ENCODE peak calls at places on chromosomes 16 and 17, in five cellular contexts. H, P, J, C and T are unnamed samples.

GRCh38 chr16:51657844-51658243 is 506.8 kb upstream of the SALL1 start:
- DNase-seq in H (peak), P (no peak), J (no peak), C (no peak), T (no peak)

GRCh38 chr16:76338472-76338871 is 61.3 kb downstream of the CNTNAP4 start:
- DNase-seq in H (no peak), P (no peak), J (no peak), C (no peak), T (no peak)

GRCh38 chr17:57697891-57698708 is 47.0 kb downstream of the CCDC182 start:
- DNase-seq in H (no peak), P (no peak), J (no peak), C (no peak), T (no peak)

GRCh38 chr16:68146583-68146982 is 61.4 kb downstream of the NFATC3 start:
- DNase-seq in H (no peak), P (no peak), J (peak), C (peak), T (no peak)

GRCh38 chr16:24999856-25000447 is 15.2 kb downstream of the ARHGAP17 start:
- DNase-seq in H (peak), P (no peak), J (no peak), C (no peak), T (no peak)

GRCh38 chr16:892006-892405 is 78.8 kb downstream of the LMF1 start:
- DNase-seq in H (no peak), P (no peak), J (no peak), C (no peak), T (no peak)

GRCh38 chr16:78415669-78416068 is 316.2 kb downstream of the WWOX start:
- DNase-seq in H (no peak), P (no peak), J (no peak), C (no peak), T (no peak)

GRCh38 chr16:88938119-88938932 is 38.7 kb downstream of the CBFA2T3 start:
- DNase-seq in H (no peak), P (no peak), J (no peak), C (no peak), T (no peak)

GRCh38 chr17:50155115-50155819 is 4.8 kb upstream of the PPP1R9B start:
- DNase-seq in H (no peak), P (no peak), J (no peak), C (no peak), T (no peak)

GRCh38 chr17:41416478-41416877 is 7.9 kb downstream of the KRT37 start:
- DNase-seq in H (no peak), P (no peak), J (no peak), C (no peak), T (no peak)

GRCh38 chr16:69589434-69590269 is 23.9 kb downstream of the NFAT5 start:
- DNase-seq in H (no peak), P (no peak), J (no peak), C (no peak), T (no peak)

GRCh38 chr17:73969956-73970355 is 233.5 kb upstream of the RPL38 start:
- DNase-seq in H (no peak), P (no peak), J (no peak), C (no peak), T (peak)

GRCh38 chr17:55883112-55883511 is 132.3 kb downstream of the PCTP start:
- DNase-seq in H (no peak), P (no peak), J (no peak), C (peak), T (no peak)

GRCh38 chr16:71726491-71727319 is 2.2 kb upstream of the PHLPP2 start:
- DNase-seq in H (no peak), P (no peak), J (no peak), C (no peak), T (no peak)

GRCh38 chr16:13552062-13552959 is 367.6 kb upstream of the ERCC4 start:
- DNase-seq in H (no peak), P (no peak), J (no peak), C (no peak), T (no peak)

GRCh38 chr16:79195948-79196347 is 404.6 kb downstream of the MAF start:
- DNase-seq in H (no peak), P (no peak), J (no peak), C (no peak), T (no peak)

GRCh38 chr17:1473170-1473569 is 17.1 kb upstream of the CRK start:
- DNase-seq in H (no peak), P (no peak), J (no peak), C (no peak), T (no peak)

GRCh38 chr17:43431741-43432523 is 33.1 kb downstream of the ARL4D start:
- DNase-seq in H (no peak), P (peak), J (no peak), C (no peak), T (peak)

GRCh38 chr17:37483311-37484039 is 6.2 kb upstream of the DUSP14 start:
- DNase-seq in H (no peak), P (peak), J (peak), C (no peak), T (peak)

GRCh38 chr16:57688987-57689771 is 5.4 kb upstream of the DRC7 start:
- DNase-seq in H (peak), P (no peak), J (no peak), C (no peak), T (peak)

DNA sequence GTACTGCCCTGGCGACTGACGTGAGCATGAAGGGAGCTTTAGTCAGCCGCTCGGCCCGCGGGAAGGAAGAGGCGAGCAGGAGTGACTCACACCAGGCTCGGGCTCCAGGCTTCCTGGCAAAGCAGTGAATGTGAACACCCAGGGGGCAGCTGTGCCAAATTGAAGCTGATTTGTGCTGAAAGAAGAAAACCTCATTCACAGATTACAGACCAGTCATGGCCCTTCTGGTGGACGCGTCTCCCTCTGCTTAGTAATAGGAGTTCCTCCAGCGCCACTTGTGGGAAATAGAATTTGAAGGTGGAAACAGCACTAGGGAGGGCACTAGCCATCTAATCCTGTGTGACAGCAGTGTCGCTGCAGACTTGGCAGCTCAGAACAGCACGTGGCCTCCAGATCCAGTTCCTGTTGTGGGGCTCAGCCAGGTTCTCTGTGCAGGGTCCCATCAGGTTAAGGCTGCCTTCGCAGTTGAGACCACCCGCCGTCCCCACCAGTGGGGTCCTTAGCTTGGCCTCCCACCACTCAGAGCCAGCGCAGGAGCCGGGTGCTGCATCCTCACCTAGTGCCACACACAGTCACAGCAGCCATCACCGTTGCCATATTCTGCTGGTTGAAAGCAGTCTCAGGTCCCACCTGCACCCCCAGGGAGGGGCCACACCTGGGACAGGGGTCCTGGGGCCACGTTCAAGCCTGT is 164.5 kb upstream of the CHMP6 start:
- DNase-seq in H (no peak), P (peak), J (peak), C (peak), T (peak)
- TF ChIP-seq CTCF in H (no peak), P (no peak), J (no peak), C (peak), T (no peak)

GRCh38 chr17:16479264-16479663 is 12.7 kb downstream of the LRRC75A start:
- DNase-seq in H (no peak), P (no peak), J (no peak), C (no peak), T (no peak)

GRCh38 chr17:16484445-16485169 is 7.4 kb downstream of the LRRC75A start:
- DNase-seq in H (no peak), P (no peak), J (no peak), C (no peak), T (no peak)

GRCh38 chr17:16480995-16481394 is 11.0 kb downstream of the LRRC75A start:
- DNase-seq in H (peak), P (no peak), J (no peak), C (no peak), T (no peak)

GRCh38 chr17:16483021-16483645 is 8.9 kb downstream of the LRRC75A start:
- DNase-seq in H (no peak), P (no peak), J (no peak), C (no peak), T (no peak)

GRCh38 chr17:16482253-16482652 is 9.7 kb downstream of the LRRC75A start:
- DNase-seq in H (no peak), P (no peak), J (no peak), C (no peak), T (no peak)
- TF ChIP-seq CTCF in H (no peak), P (no peak), J (no peak), C (no peak), T (no peak)

GRCh38 chr16:8867483-8868271 is 1.1 kb downstream of the CARHSP1 start:
- DNase-seq in H (peak), P (no peak), J (no peak), C (peak), T (peak)

GRCh38 chr16:8868272-8869211 is at the start of gene CARHSP1:
- DNase-seq in H (peak), P (peak), J (peak), C (peak), T (peak)

GRCh38 chr16:8866884-8867482 is 1.8 kb downstream of the CARHSP1 start:
- DNase-seq in H (no peak), P (no peak), J (no peak), C (no peak), T (no peak)

GRCh38 chr16:8872071-8872470 is 3.3 kb upstream of the CARHSP1 start:
- DNase-seq in H (no peak), P (no peak), J (no peak), C (no peak), T (no peak)

DNA sequence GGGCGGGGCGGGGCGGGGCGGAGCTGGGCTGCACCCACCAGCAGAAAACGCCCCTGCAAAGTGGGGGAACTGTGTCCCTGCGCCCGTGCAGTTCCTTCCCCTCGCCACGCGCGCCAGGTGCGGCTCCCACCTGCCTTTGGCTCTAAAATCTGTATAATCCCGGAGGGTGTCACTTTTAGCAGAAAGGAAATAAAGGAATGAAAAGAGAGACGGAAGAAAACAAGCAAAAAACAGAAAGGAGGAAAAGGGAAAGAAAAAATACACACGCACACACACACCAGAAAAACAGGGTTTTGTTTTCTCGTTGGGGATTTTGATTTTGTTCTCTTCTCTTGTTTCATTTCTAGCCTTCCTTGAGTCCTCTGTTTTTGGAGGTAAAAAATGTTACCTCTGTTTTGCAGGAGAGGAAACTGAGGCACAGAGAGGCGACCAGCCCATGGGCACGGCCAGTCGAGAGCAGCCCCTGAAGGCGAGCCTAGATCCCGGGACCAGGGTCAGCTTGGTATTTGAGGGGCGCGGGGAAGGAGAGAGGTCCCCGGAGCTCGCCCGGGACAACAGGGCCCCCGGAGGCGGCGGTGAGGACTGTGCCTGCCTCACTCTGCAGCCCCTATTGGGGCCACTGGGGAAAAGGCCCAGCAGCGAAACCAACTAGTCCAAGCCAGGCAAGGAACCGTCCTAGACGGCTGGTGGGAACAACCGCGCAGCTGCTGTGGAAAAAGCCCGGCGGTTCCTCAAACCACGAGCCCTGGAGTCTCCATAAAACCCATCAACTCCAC is 594 bp upstream of the CARHSP1 start:
- DNase-seq in H (no peak), P (no peak), J (no peak), C (peak), T (no peak)
- TF ChIP-seq CTCF in H (no peak), P (no peak), J (no peak), C (peak), T (no peak)

DNA sequence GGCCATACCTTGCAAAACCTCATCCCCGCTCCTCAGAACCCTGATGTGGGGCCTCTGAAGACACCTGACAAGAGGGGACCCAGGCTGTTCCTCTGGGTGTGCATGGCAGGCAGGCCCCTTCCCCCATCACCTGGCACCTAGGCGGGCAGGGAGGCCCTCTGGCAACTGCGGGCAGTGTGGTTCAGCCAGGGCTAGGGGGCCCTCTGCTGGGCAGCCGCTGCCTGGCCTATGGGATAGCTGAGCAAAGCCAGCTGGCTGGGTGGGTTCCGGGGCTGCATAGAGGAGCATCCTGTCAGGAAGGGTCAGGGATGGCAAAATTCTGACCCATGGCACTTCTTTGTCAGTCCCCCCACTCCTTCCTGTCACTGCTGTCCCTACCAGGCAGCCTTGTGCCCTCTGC is 228.7 kb upstream of the ASIC2 start:
- DNase-seq in H (no peak), P (no peak), J (no peak), C (peak), T (no peak)
- TF ChIP-seq CTCF in H (no peak), P (no peak), J (no peak), C (peak), T (no peak)

DNA sequence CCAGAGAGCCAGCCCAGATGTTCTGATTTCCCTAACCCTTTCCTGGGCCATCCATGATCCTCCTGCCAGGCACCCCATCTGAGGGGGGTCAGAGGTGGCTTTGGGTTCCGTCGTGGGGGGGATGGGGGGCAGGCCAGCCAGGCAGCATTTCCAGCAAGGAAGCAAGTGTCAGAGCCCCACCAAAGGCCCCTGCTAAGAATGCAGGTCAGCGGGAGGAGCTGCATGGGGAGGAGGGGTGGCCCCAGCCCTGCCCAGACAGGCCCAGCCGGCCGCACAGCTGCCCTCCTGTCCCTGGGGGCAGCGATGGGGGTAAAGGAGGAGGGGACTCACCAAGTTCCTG is 2.3 kb upstream of the SCRN2 start:
- DNase-seq in H (no peak), P (no peak), J (no peak), C (no peak), T (no peak)
- TF ChIP-seq CTCF in H (no peak), P (no peak), J (no peak), C (no peak), T (no peak)